ENCODE peak calls at places on chromosomes 6 and 20, in ten cellular contexts. T is left ventricle myocardium inferior, V is ovary, M is hepatocyte, J is HS-5, X is AG10803, Z is cardiac fibroblast, S is fibroblast of gingiva, A is omental fat pad, P is H9. K is an unnamed sample.

GRCh38 chr20:47614703-47615309 is 113.1 kb downstream of the NCOA3 start:
- DNase-seq in J (no peak), Z (no peak), S (no peak), V (no peak), M (no peak), A (no peak), T (no peak), P (no peak), X (no peak), K (no peak)

GRCh38 chr6:29974901-29975560 is 32.7 kb downstream of the HLA-A start:
- DNase-seq in Z (no peak), M (no peak), S (no peak), T (no peak), J (no peak), V (no peak), A (no peak), X (no peak), P (peak), K (no peak)

GRCh38 chr6:15879372-15880261 is 216.8 kb upstream of the DTNBP1 start:
- DNase-seq in X (peak), T (peak), M (peak), P (no peak), J (peak), S (peak), A (no peak), V (peak), Z (peak), K (peak)

GRCh38 chr6:20325641-20326421 is 75.8 kb upstream of the E2F3 start:
- DNase-seq in A (no peak), V (no peak), X (no peak), M (no peak), J (no peak), S (no peak), P (no peak), T (no peak), Z (no peak), K (no peak)

GRCh38 chr6:128630213-128630612 is 109.8 kb upstream of the PTPRK start:
- DNase-seq in V (no peak), P (no peak), Z (no peak), J (no peak), S (no peak), M (peak), T (no peak), A (no peak), X (no peak), K (peak)

GRCh38 chr20:60055740-60056139 is 97.5 kb downstream of the CDH26 start:
- DNase-seq in M (no peak), T (peak), V (no peak), P (peak), J (no peak), A (no peak), S (no peak), Z (peak), X (peak), K (peak)

GRCh38 chr6:38391206-38391908 is 248.4 kb downstream of the BTBD9 start:
- DNase-seq in X (no peak), J (peak), M (peak), Z (peak), T (no peak), S (no peak), V (no peak), P (no peak), A (no peak), K (peak)

GRCh38 chr20:723756-724155 is 44.5 kb downstream of the SLC52A3 start:
- DNase-seq in P (peak), T (peak), M (no peak), Z (no peak), X (no peak), V (no peak), J (no peak), S (no peak), A (no peak), K (no peak)

GRCh38 chr20:12677925-12678324 is 330.8 kb upstream of the SPTLC3 start:
- DNase-seq in Z (no peak), X (no peak), A (no peak), P (no peak), V (no peak), J (no peak), T (no peak), M (no peak), S (no peak), K (no peak)

GRCh38 chr20:35697696-35698297 is 1.4 kb downstream of the NFS1 start:
- DNase-seq in A (no peak), Z (no peak), M (no peak), P (no peak), J (no peak), S (no peak), V (no peak), X (no peak), T (no peak), K (no peak)

GRCh38 chr6:16471222-16471784 is 232.9 kb downstream of the GMPR start:
- DNase-seq in J (no peak), X (no peak), P (no peak), Z (no peak), A (no peak), M (no peak), S (no peak), T (no peak), V (no peak), K (peak)

GRCh38 chr6:159953091-159953581 is 15.7 kb upstream of the IGF2R start:
- DNase-seq in A (no peak), T (peak), X (peak), S (peak), P (no peak), Z (peak), V (no peak), J (no peak), M (peak), K (peak)

GRCh38 chr6:44508646-44509045 is 121.1 kb downstream of the CDC5L start:
- DNase-seq in M (no peak), V (no peak), A (no peak), J (no peak), X (peak), P (no peak), Z (peak), S (peak), T (no peak), K (peak)

GRCh38 chr6:23529902-23530301 is 596.1 kb upstream of the NRSN1 start:
- DNase-seq in X (no peak), A (no peak), S (no peak), T (no peak), J (no peak), P (no peak), M (no peak), Z (no peak), V (no peak), K (no peak)

GRCh38 chr20:34281177-34281576 is 22.0 kb downstream of the AHCY start:
- DNase-seq in Z (no peak), X (no peak), S (no peak), T (no peak), P (no peak), A (no peak), V (no peak), J (no peak), M (no peak), K (no peak)

GRCh38 chr6:93786474-93787330 is 367.3 kb upstream of the EPHA7 start:
- DNase-seq in M (no peak), T (no peak), J (no peak), X (no peak), P (peak), S (no peak), Z (peak), V (no peak), A (no peak), K (no peak)

GRCh38 chr20:44187763-44188709 is 1.0 kb upstream of the JPH2 start:
- DNase-seq in P (no peak), Z (peak), M (no peak), J (no peak), V (no peak), A (no peak), T (no peak), X (peak), S (no peak), K (peak)

GRCh38 chr6:147716434-147716833 is 207.9 kb downstream of the SAMD5 start:
- DNase-seq in P (no peak), S (no peak), V (no peak), M (no peak), X (no peak), A (no peak), Z (no peak), T (no peak), J (no peak), K (no peak)

GRCh38 chr6:154301086-154301625 is 55.4 kb downstream of the IPCEF1 start:
- DNase-seq in Z (no peak), X (no peak), V (no peak), J (no peak), M (no peak), S (no peak), T (no peak), P (no peak), A (no peak), K (peak)

GRCh38 chr6:96522469-96523009 is 933 bp downstream of the UFL1 start:
- DNase-seq in V (no peak), Z (peak), T (no peak), M (peak), S (peak), A (no peak), P (no peak), J (no peak), X (peak), K (peak)

GRCh38 chr6:333379-334002 is 41.2 kb downstream of the DUSP22 start:
- DNase-seq in J (no peak), P (no peak), M (no peak), Z (peak), T (no peak), X (no peak), A (no peak), S (no peak), V (no peak), K (no peak)

GRCh38 chr6:25959890-25960531 is 2.6 kb upstream of the TRIM38 start:
- DNase-seq in X (peak), Z (peak), P (no peak), M (no peak), S (peak), A (no peak), T (no peak), V (no peak), J (no peak), K (peak)

GRCh38 chr6:150549007-150549406 is 50.7 kb upstream of the PLEKHG1 start:
- DNase-seq in V (no peak), T (no peak), M (no peak), A (no peak), Z (no peak), X (no peak), S (no peak), J (no peak), P (no peak), K (no peak)

GRCh38 chr20:57434390-57434700 is 43.1 kb downstream of the RBM38 start:
- DNase-seq in J (no peak), V (no peak), T (no peak), Z (no peak), M (no peak), X (no peak), S (no peak), P (no peak), A (no peak), K (no peak)

GRCh38 chr6:157579467-157580031 is 198.6 kb downstream of the ZDHHC14 start:
- DNase-seq in Z (no peak), X (no peak), T (no peak), S (no peak), J (no peak), P (no peak), M (no peak), A (no peak), V (no peak), K (peak)

GRCh38 chr20:41650221-41650948 is 32.2 kb upstream of the CHD6 start:
- DNase-seq in X (no peak), A (no peak), V (no peak), J (no peak), Z (no peak), S (no peak), T (no peak), M (peak), P (no peak), K (no peak)

GRCh38 chr6:21935561-21936028 is 342.0 kb downstream of the SOX4 start:
- DNase-seq in S (peak), X (peak), M (no peak), A (no peak), J (peak), V (no peak), P (peak), Z (peak), T (no peak), K (peak)

GRCh38 chr6:137801352-137802088 is 65.5 kb upstream of the TNFAIP3 start:
- DNase-seq in J (no peak), T (no peak), V (no peak), A (no peak), X (no peak), P (no peak), M (peak), Z (no peak), S (no peak), K (no peak)

GRCh38 chr6:125273965-125274364 is 27.8 kb downstream of the HDDC2 start:
- DNase-seq in X (no peak), S (no peak), J (peak), A (no peak), V (no peak), T (no peak), P (no peak), M (no peak), Z (peak), K (peak)

GRCh38 chr20:63025534-63026331 is 19.0 kb upstream of the BHLHE23 start:
- DNase-seq in V (no peak), X (peak), P (peak), T (peak), Z (peak), M (no peak), J (no peak), S (peak), A (no peak), K (peak)

GRCh38 chr20:39016076-39016475 is 53.9 kb downstream of the DHX35 start:
- DNase-seq in M (no peak), Z (no peak), A (no peak), X (no peak), P (no peak), S (no peak), V (no peak), T (no peak), J (no peak), K (no peak)

GRCh38 chr6:13573669-13574110 is 711 bp upstream of the SIRT5 start:
- DNase-seq in V (peak), A (no peak), S (peak), P (peak), M (peak), Z (peak), T (peak), J (no peak), X (peak), K (peak)

GRCh38 chr6:131135244-131136020 is at the start of gene AKAP7:
- DNase-seq in A (no peak), S (peak), J (no peak), Z (peak), X (peak), T (peak), V (peak), P (peak), M (peak), K (peak)

GRCh38 chr6:38058022-38058421 is 238.5 kb downstream of the ZFAND3 start:
- DNase-seq in P (no peak), V (no peak), Z (peak), X (peak), S (peak), A (no peak), J (peak), T (no peak), M (no peak), K (peak)

GRCh38 chr6:41200296-41200900 is 551 bp downstream of the TREML2 start:
- DNase-seq in X (peak), A (no peak), J (no peak), P (no peak), S (no peak), M (no peak), T (no peak), Z (peak), V (no peak), K (peak)

GRCh38 chr6:20868397-20869185 is 334.3 kb downstream of the CDKAL1 start:
- DNase-seq in T (no peak), P (peak), J (no peak), X (no peak), V (peak), M (no peak), A (no peak), Z (no peak), S (no peak), K (no peak)

GRCh38 chr20:2403291-2404052 is 22.8 kb downstream of the TGM6 start:
- DNase-seq in V (no peak), X (no peak), T (no peak), J (no peak), Z (no peak), S (no peak), P (no peak), A (no peak), M (no peak), K (no peak)

K was measured in EL.